ENCODE peak calls at places on chromosomes 7 and 10, in ten cellular contexts. J is left ventricle myocardium inferior, H is IMR-90, U is cardiac muscle cell, Z is right lobe of liver, G is thoracic aorta, D is neural progenitor cell, C is upper lobe of left lung, L is prostate gland, R is mammary epithelial cell. E is an unnamed sample.

GRCh38 chr10:103069453-103070331 is 123.4 kb downstream of the NT5C2 start:
- DNase-seq in J (peak; percentile 36), H (peak; percentile 68), U (peak; percentile 64), Z (peak; percentile 70), G (no peak), D (peak; percentile 79), C (peak; percentile 24), L (peak; percentile 73), R (peak; percentile 48), E (peak; percentile 74)

GRCh38 chr10:61835069-61835908 is 66.2 kb upstream of the ARID5B start:
- DNase-seq in J (no peak), H (peak; percentile 78), U (peak; percentile 84), Z (no peak), G (no peak), D (peak; percentile 39), C (no peak), L (no peak), R (peak; percentile 54), E (no peak)

GRCh38 chr10:75508814-75509306 is 77.4 kb downstream of the LRMDA start:
- DNase-seq in J (no peak), H (no peak), U (peak; percentile 36), Z (no peak), G (no peak), D (no peak), C (no peak), L (no peak), R (no peak), E (no peak)

GRCh38 chr7:75039166-75039565 is 34.4 kb downstream of the RCC1L start:
- DNase-seq in J (no peak), H (peak; percentile 24), U (no peak), Z (no peak), G (no peak), D (no peak), C (no peak), L (no peak), R (peak; percentile 89), E (no peak)

GRCh38 chr7:39911167-39911566 is 38.9 kb upstream of the CDK13 start:
- DNase-seq in J (no peak), H (peak; percentile 9), U (no peak), Z (no peak), G (no peak), D (no peak), C (no peak), L (no peak), R (no peak), E (no peak)

GRCh38 chr10:90413196-90413595 is 444.6 kb downstream of the HTR7 start:
- DNase-seq in J (no peak), H (peak; percentile 48), U (peak; percentile 67), Z (no peak), G (no peak), D (no peak), C (no peak), L (no peak), R (peak; percentile 25), E (no peak)

GRCh38 chr7:116241296-116241695 is 31.0 kb downstream of the TES start:
- DNase-seq in J (no peak), H (no peak), U (no peak), Z (no peak), G (no peak), D (no peak), C (no peak), L (no peak), R (no peak), E (no peak)

GRCh38 chr7:40186586-40186985 is 51.8 kb downstream of the SUGCT start:
- DNase-seq in J (no peak), H (no peak), U (no peak), Z (no peak), G (no peak), D (no peak), C (no peak), L (no peak), R (no peak), E (no peak)

GRCh38 chr7:22390512-22390911 is 33.6 kb upstream of the RAPGEF5 start:
- DNase-seq in J (no peak), H (no peak), U (no peak), Z (no peak), G (no peak), D (no peak), C (no peak), L (no peak), R (no peak), E (no peak)

GRCh38 chr7:116496653-116497052 is 2.9 kb upstream of the CAV2 start:
- DNase-seq in J (no peak), H (no peak), U (no peak), Z (no peak), G (no peak), D (no peak), C (no peak), L (no peak), R (no peak), E (no peak)

GRCh38 chr7:92717982-92718716 is 118.2 kb downstream of the CDK6 start:
- DNase-seq in J (no peak), H (peak; percentile 57), U (peak; percentile 67), Z (no peak), G (peak; percentile 13), D (no peak), C (no peak), L (peak; percentile 74), R (peak; percentile 90), E (no peak)

GRCh38 chr10:23955456-23955855 is 253.5 kb upstream of the KIAA1217 start:
- DNase-seq in J (no peak), H (no peak), U (no peak), Z (no peak), G (no peak), D (no peak), C (no peak), L (no peak), R (no peak), E (no peak)

GRCh38 chr7:82694020-82694419 is 250.4 kb upstream of the CACNA2D1 start:
- DNase-seq in J (no peak), H (no peak), U (no peak), Z (no peak), G (no peak), D (peak; percentile 10), C (no peak), L (no peak), R (peak; percentile 3), E (no peak)

GRCh38 chr10:125722811-125723210 is 3.3 kb downstream of the EDRF1 start:
- DNase-seq in J (no peak), H (no peak), U (no peak), Z (no peak), G (no peak), D (no peak), C (no peak), L (no peak), R (no peak), E (no peak)

GRCh38 chr7:102306916-102307677 is 20.4 kb downstream of the SH2B2 start:
- DNase-seq in J (peak; percentile 51), H (peak; percentile 78), U (peak; percentile 62), Z (no peak), G (no peak), D (peak; percentile 60), C (no peak), L (peak; percentile 43), R (no peak), E (no peak)
- H3K4me1 ChIP-seq in J (peaks cover 18% of the 10 kb centered on the region), H (peaks cover 11% of the 10 kb centered on the region), U (no peaks in the 10 kb centered on the region), Z (no peaks in the 10 kb centered on the region), G (no peaks in the 10 kb centered on the region), D (peaks cover 11% of the 10 kb centered on the region), C (peaks cover 13% of the 10 kb centered on the region), L (peaks cover 6% of the 10 kb centered on the region), R (no peaks in the 10 kb centered on the region), E (no peaks in the 10 kb centered on the region)

DNA sequence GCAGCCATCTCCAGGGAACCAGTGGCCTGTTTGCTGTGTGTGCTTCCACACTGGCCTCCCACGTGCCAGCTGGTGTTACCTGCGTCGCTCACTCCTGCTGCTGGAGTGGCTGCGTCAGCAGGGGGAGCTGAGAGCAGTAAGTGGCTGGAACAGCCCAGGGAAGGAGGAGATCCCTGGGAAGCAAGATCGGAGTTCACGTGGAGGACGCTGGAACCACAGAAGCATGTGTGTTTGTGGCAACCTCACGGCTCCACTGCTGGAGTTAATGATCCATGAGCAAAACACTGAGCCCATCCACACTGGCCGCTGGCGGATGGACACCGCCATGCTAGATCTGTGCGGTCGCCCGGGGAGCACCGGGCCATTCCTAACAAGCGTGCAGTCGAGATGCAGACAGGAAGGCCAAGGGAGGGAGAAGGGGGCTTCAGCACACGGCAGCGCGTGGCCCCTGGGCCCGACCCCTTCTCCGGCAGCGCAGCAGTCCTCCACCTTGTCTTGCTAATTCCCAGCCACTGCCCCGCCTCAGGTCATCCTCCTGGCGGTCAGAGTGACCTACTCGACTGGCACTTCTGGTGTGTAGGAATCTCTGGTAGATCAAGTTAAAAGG is 68.5 kb upstream of the EEPD1 start:
- DNase-seq in J (no peak), H (peak; percentile 41), U (peak; percentile 71), Z (peak; percentile 86), G (no peak), D (peak; percentile 68), C (peak; percentile 68), L (peak; percentile 64), R (no peak), E (peak; percentile 55)
- TF ChIP-seq CTCF in J (peak; percentile 56), H (peak; percentile 33), U (peak; percentile 53), Z (peak; percentile 63), G (peak; percentile 19), D (peak; percentile 54), C (no peak), L (peak; percentile 53), R (peak; percentile 39), E (no peak)

GRCh38 chr7:33212144-33212543 is 82.8 kb downstream of the BBS9 start:
- DNase-seq in J (no peak), H (no peak), U (no peak), Z (no peak), G (no peak), D (no peak), C (no peak), L (no peak), R (no peak), E (no peak)
- H3K4me1 ChIP-seq in J (no peaks in the 10 kb centered on the region), H (no peaks in the 10 kb centered on the region), U (no peaks in the 10 kb centered on the region), Z (no peaks in the 10 kb centered on the region), G (no peaks in the 10 kb centered on the region), D (no peaks in the 10 kb centered on the region), C (no peaks in the 10 kb centered on the region), L (no peaks in the 10 kb centered on the region), R (no peaks in the 10 kb centered on the region), E (no peaks in the 10 kb centered on the region)

GRCh38 chr7:69109131-69109740 is 489.0 kb upstream of the AUTS2 start:
- DNase-seq in J (no peak), H (no peak), U (no peak), Z (no peak), G (no peak), D (no peak), C (no peak), L (no peak), R (no peak), E (no peak)

GRCh38 chr7:69109879-69110278 is 488.4 kb upstream of the AUTS2 start:
- DNase-seq in J (no peak), H (no peak), U (no peak), Z (no peak), G (no peak), D (no peak), C (no peak), L (no peak), R (no peak), E (no peak)

GRCh38 chr7:69110450-69111050 is 487.7 kb upstream of the AUTS2 start:
- DNase-seq in J (no peak), H (no peak), U (no peak), Z (no peak), G (no peak), D (no peak), C (no peak), L (no peak), R (no peak), E (no peak)

GRCh38 chr7:69115788-69116187 is 482.5 kb upstream of the AUTS2 start:
- DNase-seq in J (no peak), H (no peak), U (no peak), Z (no peak), G (no peak), D (peak; percentile 36), C (no peak), L (no peak), R (no peak), E (no peak)

GRCh38 chr7:69114374-69114773 is 483.9 kb upstream of the AUTS2 start:
- DNase-seq in J (no peak), H (no peak), U (peak; percentile 2), Z (no peak), G (no peak), D (no peak), C (no peak), L (no peak), R (no peak), E (no peak)
- TF ChIP-seq CTCF in J (no peak), H (no peak), U (no peak), Z (no peak), G (no peak), D (no peak), C (no peak), L (no peak), R (no peak), E (no peak)

E was measured in testis.